ENCODE peak calls at places on chromosomes 4 and X, in nine cellular contexts. D is stimulated activated naive B cell treated with anti-CD40 and anti-IgM and Interleukin-4, amounts not matched to agents 10 μg/mL and 1 μg/mL and 100 μg/mL, for 72 hours; H is anterior cingulate cortex; P is NCI-H2081; T is OCI-M1; K is ecto neural progenitor cell; X is MM.1S; V is suprapubic skin; Z is HT1080. S is an unnamed sample.

GRCh38 chr4:87498446-87498900 is 30.7 kb downstream of the SPARCL1 start:
- DNase-seq in P (no peak), H (no peak), Z (no peak), D (no peak), T (peak; percentile 12), X (peak; percentile 7), V (no peak), K (no peak), S (peak; percentile 54)

GRCh38 chrX:47030339-47030738 is 47.9 kb upstream of the RGN start:
- DNase-seq in K (no peak), Z (peak; percentile 10), H (no peak), P (peak; percentile 52), D (no peak), T (peak; percentile 79), X (peak; percentile 63), V (no peak), S (peak; percentile 78)

GRCh38 chr4:98728871-98729270 is 70.5 kb upstream of the TSPAN5 start:
- DNase-seq in X (no peak), T (peak; percentile 11), D (no peak), Z (no peak), H (no peak), P (no peak), V (no peak), K (no peak), S (no peak)

GRCh38 chr4:41307633-41308032 is 50.9 kb downstream of the UCHL1 start:
- DNase-seq in P (no peak), Z (peak; percentile 39), K (no peak), D (no peak), H (no peak), V (no peak), T (no peak), X (no peak), S (peak; percentile 10)

GRCh38 chr4:87502580-87503238 is 26.5 kb downstream of the SPARCL1 start:
- DNase-seq in D (no peak), K (no peak), T (no peak), V (no peak), H (no peak), Z (no peak), P (peak; percentile 6), X (no peak), S (no peak)

GRCh38 chrX:11427082-11428033 is 134.1 kb downstream of the AMELX start:
- DNase-seq in T (no peak), K (peak; percentile 59), V (peak; percentile 76), X (peak; percentile 77), D (peak; percentile 11), P (no peak), Z (no peak), H (no peak), S (peak; percentile 65)

GRCh38 chrX:49915352-49916222 is 6.8 kb upstream of the CLCN5 start:
- DNase-seq in V (no peak), X (peak; percentile 58), Z (peak; percentile 3), H (no peak), K (no peak), T (peak; percentile 65), P (peak; percentile 34), D (peak; percentile 23), S (peak; percentile 68)

GRCh38 chr4:25095756-25096552 is 64.3 kb downstream of the SEPSECS start:
- DNase-seq in X (no peak), D (no peak), K (no peak), P (no peak), T (no peak), V (peak; percentile 65), H (no peak), Z (no peak), S (no peak)

GRCh38 chr4:128776794-128777216 is 32.7 kb upstream of the JADE1 start:
- DNase-seq in Z (peak; percentile 86), X (no peak), V (no peak), K (no peak), T (no peak), P (no peak), D (no peak), H (no peak), S (peak; percentile 27)

GRCh38 chr4:71262161-71262560 is 76.7 kb upstream of the SLC4A4 start:
- DNase-seq in H (no peak), X (no peak), D (no peak), K (no peak), Z (peak; percentile 14), T (no peak), P (no peak), V (no peak), S (no peak)

GRCh38 chr4:40736910-40737309 is 12.8 kb upstream of the NSUN7 start:
- DNase-seq in P (peak; percentile 60), V (no peak), Z (peak; percentile 29), H (no peak), X (peak; percentile 69), T (peak; percentile 59), K (no peak), D (no peak), S (peak; percentile 75)

GRCh38 chr4:159229164-159229563 is 126.3 kb downstream of the RAPGEF2 start:
- DNase-seq in P (no peak), X (no peak), D (no peak), Z (peak; percentile 5), T (no peak), V (no peak), K (peak; percentile 52), H (no peak), S (peak; percentile 76)

GRCh38 chr4:98969813-98970212 is 25.7 kb upstream of the METAP1 start:
- DNase-seq in D (no peak), Z (no peak), K (no peak), T (peak; percentile 64), H (no peak), V (no peak), P (no peak), X (no peak), S (no peak)

GRCh38 chrX:103066606-103067005 is 2.6 kb upstream of the BEX1 start:
- DNase-seq in X (no peak), D (no peak), T (no peak), K (no peak), H (no peak), P (no peak), V (no peak), Z (peak; percentile 4), S (no peak)

GRCh38 chrX:111095974-111096870 is at the start of gene PAK3:
- DNase-seq in T (no peak), H (no peak), K (peak; percentile 79), X (peak; percentile 15), D (no peak), V (peak; percentile 77), Z (no peak), P (peak; percentile 85), S (peak; percentile 92)

GRCh38 chr4:76585270-76585669 is 150.2 kb downstream of the SHROOM3 start:
- DNase-seq in K (no peak), D (no peak), V (no peak), Z (no peak), X (no peak), T (no peak), H (no peak), P (no peak), S (peak; percentile 67)

GRCh38 chr4:90419124-90419711 is 292.0 kb downstream of the CCSER1 start:
- DNase-seq in V (no peak), X (peak; percentile 43), D (no peak), H (no peak), P (peak; percentile 8), K (no peak), T (peak; percentile 76), Z (peak; percentile 23), S (peak; percentile 67)

GRCh38 chr4:142547974-142548373 is 298.1 kb downstream of the INPP4B start:
- DNase-seq in Z (no peak), P (no peak), T (no peak), H (no peak), X (no peak), D (no peak), K (no peak), V (no peak), S (no peak)

GRCh38 chr4:165489786-165490185 is 111.0 kb downstream of the CPE start:
- DNase-seq in D (no peak), T (no peak), K (no peak), P (peak; percentile 24), V (no peak), X (no peak), H (no peak), Z (no peak), S (no peak)

GRCh38 chr4:12924728-12925320 is 559.3 kb downstream of the RAB28 start:
- DNase-seq in V (no peak), Z (no peak), P (no peak), K (no peak), X (no peak), D (no peak), H (no peak), T (no peak), S (no peak)

GRCh38 chr4:99965674-99966350 is 15.7 kb upstream of the H2AZ1 start:
- DNase-seq in Z (no peak), X (no peak), H (no peak), P (no peak), K (no peak), T (no peak), V (no peak), D (no peak), S (no peak)

GRCh38 chrX:118974088-118974907 is at the start of gene LONRF3:
- DNase-seq in T (no peak), K (peak; percentile 49), D (peak; percentile 19), Z (no peak), P (peak; percentile 43), X (peak; percentile 44), H (peak; percentile 1), V (peak; percentile 90), S (peak; percentile 68)

GRCh38 chrX:48278958-48279357 is 23.8 kb downstream of the SSX1 start:
- DNase-seq in D (no peak), K (no peak), X (no peak), T (peak; percentile 19), V (peak; percentile 73), H (no peak), Z (peak; percentile 85), P (no peak), S (no peak)

GRCh38 chr4:146235654-146236570 is 21.6 kb downstream of the REELD1 start:
- DNase-seq in Z (no peak), X (no peak), V (no peak), P (no peak), H (no peak), K (peak; percentile 28), T (no peak), D (no peak), S (no peak)

GRCh38 chr4:88709989-88710388 is 12.4 kb upstream of the NAP1L5 start:
- DNase-seq in D (no peak), P (no peak), T (no peak), V (no peak), K (no peak), H (no peak), Z (no peak), X (no peak), S (no peak)